ENCODE peak calls at places on chromosomes 4 and X, in four cellular contexts. N, M, R and K are unnamed samples.
A peak's percentile ranks its signal among the peaks of the same experiment; 100 is the strongest.

GRCh38 chrX:2490634-2491033 is 10.1 kb downstream of the DHRSX start:
- DNase-seq in R (no peak), M (no peak), N (no peak), K (no peak)

GRCh38 chrX:58025979-58026378 is 115.7 kb upstream of the ZXDA start:
- DNase-seq in M (no peak), R (peak; percentile 59), N (peak; percentile 65), K (peak; percentile 2)

GRCh38 chr4:2250003-2250763 is 8.3 kb upstream of the HAUS3 start:
- DNase-seq in R (no peak), N (no peak), M (peak; percentile 2), K (no peak)

GRCh38 chrX:68852046-68852445 is 23.2 kb downstream of the EFNB1 start:
- DNase-seq in N (no peak), R (no peak), M (no peak), K (no peak)

GRCh38 chr4:111681751-111682150 is 463.5 kb upstream of the FAM241A start:
- DNase-seq in M (no peak), R (no peak), N (no peak), K (no peak)

GRCh38 chr4:176882201-176882600 is 89.5 kb upstream of the VEGFC start:
- DNase-seq in R (no peak), N (no peak), M (no peak), K (no peak)

GRCh38 chr4:89836897-89837384 is at the start of gene SNCA:
- DNase-seq in N (no peak), M (peak; percentile 74), R (no peak), K (peak; percentile 19)

GRCh38 chrX:23503835-23504539 is 163.3 kb upstream of the PRDX4 start:
- DNase-seq in N (no peak), M (peak; percentile 89), R (no peak), K (peak; percentile 82)

GRCh38 chr4:31365006-31365690 is 645.0 kb downstream of the PCDH7 start:
- DNase-seq in R (no peak), M (no peak), N (no peak), K (no peak)

GRCh38 chr4:3304831-3305609 is 12.2 kb downstream of the RGS12 start:
- DNase-seq in M (peak; percentile 40), N (no peak), R (no peak), K (no peak)

GRCh38 chr4:3302164-3302785 is 9.5 kb downstream of the RGS12 start:
- DNase-seq in R (no peak), N (no peak), M (no peak), K (no peak)

GRCh38 chr4:3303840-3304715 is 11.3 kb downstream of the RGS12 start:
- DNase-seq in M (no peak), N (no peak), R (no peak), K (no peak)

GRCh38 chr4:3302786-3303444 is 10.1 kb downstream of the RGS12 start:
- DNase-seq in R (peak; percentile 7), M (no peak), N (no peak), K (no peak)

GRCh38 chr4:3303445-3303824 is 10.6 kb downstream of the RGS12 start:
- DNase-seq in M (no peak), R (no peak), N (no peak), K (no peak)
- H3K4me1 ChIP-seq in M (peaks cover 8% of the 10 kb centered on the region), R (peaks cover 29% of the 10 kb centered on the region), N (no peaks in the 10 kb centered on the region), K (no peaks in the 10 kb centered on the region)

DNA sequence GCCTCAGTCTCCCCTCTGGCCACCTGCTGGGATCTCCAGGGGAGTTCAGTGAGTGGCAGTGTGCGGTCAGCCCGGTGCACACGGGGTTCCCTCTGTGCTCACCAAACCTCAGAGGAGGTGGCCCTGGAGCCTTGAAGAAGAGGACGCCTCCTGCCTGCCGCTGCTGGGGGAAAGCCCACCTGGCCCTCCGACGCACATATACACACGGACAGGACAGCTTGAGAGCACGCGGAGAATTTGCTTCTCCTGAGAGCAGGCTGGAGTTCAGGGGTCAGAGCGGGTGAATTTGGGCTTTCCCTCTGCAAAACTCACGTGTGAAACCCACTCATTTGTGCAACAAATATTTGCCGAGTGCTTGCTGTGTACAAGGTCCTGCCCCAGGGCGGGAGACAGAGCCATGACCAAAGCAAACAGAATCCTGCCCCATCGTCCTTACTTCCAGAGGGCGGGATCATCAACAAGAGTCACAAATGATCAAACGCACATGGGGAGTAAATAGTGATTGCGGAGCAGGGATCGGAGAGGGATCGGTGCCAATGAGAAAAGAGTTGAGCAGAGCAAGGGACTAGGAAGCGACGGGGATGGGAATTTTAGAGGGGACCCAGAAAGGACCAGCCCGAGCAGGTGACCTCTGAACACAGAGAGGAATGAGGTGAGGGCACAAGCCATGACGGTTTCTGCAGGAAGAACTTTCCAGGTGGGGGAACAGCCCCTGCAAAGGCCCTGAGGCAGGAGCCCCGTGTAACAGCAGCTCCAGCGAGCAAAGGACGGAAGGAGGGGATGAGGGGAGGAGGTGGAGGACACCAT is 17.6 kb downstream of the BLOC1S4 start:
- DNase-seq in M (peak; percentile 61), R (no peak), N (no peak), K (no peak)
- H3K27ac ChIP-seq in M (peak overlapping the region; percentile 69), R (no peak overlapping the region), N (no peak overlapping the region), K (no peak overlapping the region)

GRCh38 chr4:20254517-20255250 is 3.0 kb downstream of the SLIT2 start:
- DNase-seq in R (no peak), M (peak; percentile 46), N (no peak), K (no peak)

GRCh38 chr4:20255823-20256222 is 4.1 kb downstream of the SLIT2 start:
- DNase-seq in M (no peak), N (no peak), R (no peak), K (no peak)

GRCh38 chr4:20253799-20254409 is 2.2 kb downstream of the SLIT2 start:
- DNase-seq in R (no peak), N (no peak), M (peak; percentile 28), K (no peak)

GRCh38 chr4:20255251-20255586 is 3.5 kb downstream of the SLIT2 start:
- DNase-seq in M (no peak), R (no peak), N (no peak), K (no peak)

DNA sequence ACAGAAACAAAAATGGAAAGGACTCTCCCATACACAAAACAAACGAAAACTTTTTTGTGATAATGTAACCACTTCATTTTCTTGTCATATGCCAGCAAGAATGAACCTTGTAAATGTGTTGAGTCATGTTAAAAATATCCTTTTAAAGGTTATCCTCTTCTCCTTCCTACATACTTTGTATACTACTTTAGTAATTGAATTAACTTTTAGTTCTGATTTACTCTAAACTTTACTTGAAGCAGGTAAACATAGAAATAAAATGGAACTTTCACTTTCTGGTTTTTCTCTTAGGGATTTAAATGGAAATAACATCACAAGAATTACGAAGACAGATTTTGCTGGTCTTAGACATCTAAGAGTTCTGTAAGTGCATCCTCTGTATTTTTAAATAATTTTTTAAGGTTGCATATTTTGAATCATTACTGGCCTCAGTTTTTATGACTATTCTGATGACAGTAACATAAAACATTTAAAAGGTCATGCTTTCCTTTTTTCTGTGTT is 4.7 kb downstream of the SLIT2 start:
- DNase-seq in R (no peak), M (no peak), N (no peak), K (no peak)
- H3K4me3 ChIP-seq in R (no peak overlapping the region), M (peak overlapping the region; percentile 83), N (no peak overlapping the region), K (no peak overlapping the region)

GRCh38 chr4:38131371-38132139 is 171.4 kb downstream of the PTTG2 start:
- DNase-seq in N (peak; percentile 54), M (peak; percentile 57), R (no peak), K (peak; percentile 24)
- H3K4me1 ChIP-seq in N (peaks cover 72% of the 10 kb centered on the region), M (peaks cover 29% of the 10 kb centered on the region), R (no peaks in the 10 kb centered on the region), K (peaks cover 11% of the 10 kb centered on the region)

GRCh38 chr4:185761352-185762235 is 50.4 kb downstream of the SORBS2 start:
- DNase-seq in R (no peak), M (no peak), N (no peak), K (no peak)
- H3K27ac ChIP-seq in R (no peak overlapping the region), M (no peak overlapping the region), N (no peak overlapping the region), K (peak overlapping the region; percentile 29)

DNA sequence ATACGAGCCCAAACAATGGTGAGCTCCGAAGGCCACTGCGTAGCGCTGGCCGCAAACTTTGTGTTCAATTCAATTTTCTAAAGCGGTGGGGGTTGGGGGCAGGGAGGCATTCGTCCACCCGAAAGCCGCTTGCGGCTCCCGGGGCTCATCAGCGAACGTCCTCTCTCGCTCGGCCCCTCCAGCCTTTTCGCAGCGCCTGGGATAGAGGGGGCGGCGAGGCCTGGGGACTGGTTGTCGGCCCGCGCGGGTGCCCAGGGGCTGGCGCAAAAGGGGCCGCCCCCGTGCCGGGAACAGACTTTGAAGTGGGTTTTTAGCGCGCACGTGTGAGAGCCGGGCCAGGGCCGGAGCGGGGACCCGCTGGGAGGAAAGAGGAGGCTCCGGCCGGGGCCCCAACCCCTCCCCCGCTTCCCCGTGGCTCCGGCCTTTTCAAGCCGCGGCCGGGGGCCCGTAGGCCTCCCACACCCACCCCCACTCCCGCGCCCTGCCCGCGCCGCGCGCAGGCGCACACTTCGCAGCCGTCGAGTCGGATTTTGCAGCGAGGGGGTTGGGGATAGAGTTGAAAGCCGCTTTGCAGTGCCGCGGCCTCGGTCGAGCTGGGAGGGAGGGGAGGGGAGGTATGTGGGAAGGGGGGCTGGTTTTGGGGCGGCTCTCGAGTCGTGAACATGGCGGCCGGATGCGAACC is 8.3 kb downstream of the ZIC3 start:
- DNase-seq in R (no peak), M (no peak), N (no peak), K (no peak)
- H3K4me3 ChIP-seq in R (no peak overlapping the region), M (no peak overlapping the region), N (no peak overlapping the region), K (no peak overlapping the region)